ENCODE peak calls at places on chromosome 6, in four cellular contexts. One of them, this sample, is unnamed.

GRCh38 chr6:106974999-106975698 is 620 bp upstream of the CD24 start:
- DNase-seq in myocyte: peak; percentile 71
- DNase-seq in ACHN: peak; percentile 59
- DNase-seq in posterior cingulate gyrus: no peak
- DNase-seq in this sample: no peak

GRCh38 chr6:79188101-79188500 is 46.4 kb downstream of the HMGN3 start:
- DNase-seq in ACHN: no peak
- DNase-seq in posterior cingulate gyrus: no peak
- DNase-seq in myocyte: no peak
- DNase-seq in this sample: no peak

GRCh38 chr6:15368186-15368585 is 122.3 kb downstream of the JARID2 start:
- DNase-seq in myocyte: no peak
- DNase-seq in posterior cingulate gyrus: no peak
- DNase-seq in ACHN: no peak
- DNase-seq in this sample: no peak

GRCh38 chr6:45543298-45544235 is 165.8 kb upstream of the SUPT3H start:
- DNase-seq in ACHN: no peak
- DNase-seq in posterior cingulate gyrus: no peak
- DNase-seq in myocyte: peak; percentile 53
- DNase-seq in this sample: no peak

GRCh38 chr6:57310817-57311157 is 6.6 kb upstream of the PRIM2 start:
- DNase-seq in ACHN: no peak
- DNase-seq in posterior cingulate gyrus: no peak
- DNase-seq in myocyte: no peak
- DNase-seq in this sample: no peak

GRCh38 chr6:149445573-149445972 is 39.2 kb downstream of the ZC3H12D start:
- DNase-seq in myocyte: peak; percentile 92
- DNase-seq in posterior cingulate gyrus: no peak
- DNase-seq in ACHN: no peak
- DNase-seq in this sample: no peak

GRCh38 chr6:27669278-27669797 is 196.4 kb upstream of the ZNF184 start:
- DNase-seq in posterior cingulate gyrus: no peak
- DNase-seq in ACHN: peak; percentile 43
- DNase-seq in myocyte: no peak
- DNase-seq in this sample: no peak

GRCh38 chr6:99521557-99522286 is 6.5 kb upstream of the USP45 start:
- DNase-seq in posterior cingulate gyrus: no peak
- DNase-seq in ACHN: peak; percentile 39
- DNase-seq in myocyte: no peak
- DNase-seq in this sample: no peak

GRCh38 chr6:139533573-139534471 is 159.4 kb upstream of the CITED2 start:
- DNase-seq in myocyte: peak; percentile 43
- DNase-seq in posterior cingulate gyrus: no peak
- DNase-seq in ACHN: peak; percentile 72
- DNase-seq in this sample: no peak

GRCh38 chr6:32815115-32815514 is 1.7 kb downstream of the HLA-DOB start:
- DNase-seq in ACHN: no peak
- DNase-seq in myocyte: no peak
- DNase-seq in posterior cingulate gyrus: no peak
- DNase-seq in this sample: no peak

GRCh38 chr6:144657691-144658090 is 372.6 kb downstream of the UTRN start:
- DNase-seq in ACHN: no peak
- DNase-seq in posterior cingulate gyrus: no peak
- DNase-seq in myocyte: no peak
- DNase-seq in this sample: no peak

GRCh38 chr6:147285087-147285855 is 81.1 kb downstream of the STXBP5 start:
- DNase-seq in myocyte: peak; percentile 56
- DNase-seq in ACHN: peak; percentile 56
- DNase-seq in posterior cingulate gyrus: no peak
- DNase-seq in this sample: no peak

GRCh38 chr6:52253494-52253893 is 9.2 kb upstream of the IL17F start:
- DNase-seq in posterior cingulate gyrus: no peak
- DNase-seq in myocyte: no peak
- DNase-seq in ACHN: no peak
- DNase-seq in this sample: no peak

This sample was measured in dorsolateral prefrontal cortex.